ENCODE peak calls at places on chromosomes 6 and 20, in eight cellular contexts. One of them, this sample, is unnamed.

GRCh38 chr20:21808863-21809664 is 103.6 kb downstream of the PAX1 start:
- DNase-seq in cardiac muscle cell: no peak
- DNase-seq in BJ: no peak
- DNase-seq in BE2C: peak
- DNase-seq in neural crest cell: peak
- DNase-seq in fibroblast of mammary gland: peak
- DNase-seq in endodermal cell: peak
- DNase-seq in kidney: peak
- DNase-seq in this sample: no peak

GRCh38 chr6:105991561-105992314 is 94.4 kb upstream of the PRDM1 start:
- DNase-seq in cardiac muscle cell: no peak
- DNase-seq in BJ: no peak
- DNase-seq in BE2C: peak
- DNase-seq in neural crest cell: no peak
- DNase-seq in fibroblast of mammary gland: no peak
- DNase-seq in endodermal cell: peak
- DNase-seq in kidney: peak
- DNase-seq in this sample: peak

GRCh38 chr6:12258591-12258990 is 31.6 kb upstream of the EDN1 start:
- DNase-seq in cardiac muscle cell: no peak
- DNase-seq in BJ: no peak
- DNase-seq in BE2C: no peak
- DNase-seq in neural crest cell: no peak
- DNase-seq in fibroblast of mammary gland: no peak
- DNase-seq in endodermal cell: no peak
- DNase-seq in kidney: no peak
- DNase-seq in this sample: no peak

GRCh38 chr6:92124126-92124525 is 1295.2 kb downstream of the EPHA7 start:
- DNase-seq in cardiac muscle cell: peak
- DNase-seq in BJ: no peak
- DNase-seq in BE2C: no peak
- DNase-seq in neural crest cell: no peak
- DNase-seq in fibroblast of mammary gland: no peak
- DNase-seq in endodermal cell: no peak
- DNase-seq in kidney: no peak
- DNase-seq in this sample: no peak

GRCh38 chr6:5344038-5344437 is 82.7 kb downstream of the FARS2 start:
- DNase-seq in cardiac muscle cell: no peak
- DNase-seq in BJ: no peak
- DNase-seq in BE2C: no peak
- DNase-seq in neural crest cell: no peak
- DNase-seq in fibroblast of mammary gland: no peak
- DNase-seq in endodermal cell: no peak
- DNase-seq in kidney: no peak
- DNase-seq in this sample: no peak

GRCh38 chr6:130029163-130029562 is 10.8 kb downstream of the L3MBTL3 start:
- DNase-seq in cardiac muscle cell: no peak
- DNase-seq in BJ: no peak
- DNase-seq in BE2C: no peak
- DNase-seq in neural crest cell: no peak
- DNase-seq in fibroblast of mammary gland: no peak
- DNase-seq in endodermal cell: no peak
- DNase-seq in kidney: no peak
- DNase-seq in this sample: no peak

GRCh38 chr20:62805711-62806382 is 1.2 kb downstream of the OGFR start:
- DNase-seq in cardiac muscle cell: no peak
- DNase-seq in BJ: no peak
- DNase-seq in BE2C: no peak
- DNase-seq in neural crest cell: peak
- DNase-seq in fibroblast of mammary gland: peak
- DNase-seq in endodermal cell: no peak
- DNase-seq in kidney: no peak
- DNase-seq in this sample: no peak

GRCh38 chr20:38881806-38882440 is 44.3 kb upstream of the FAM83D start:
- DNase-seq in cardiac muscle cell: no peak
- DNase-seq in BJ: no peak
- DNase-seq in BE2C: no peak
- DNase-seq in neural crest cell: no peak
- DNase-seq in fibroblast of mammary gland: no peak
- DNase-seq in endodermal cell: no peak
- DNase-seq in kidney: no peak
- DNase-seq in this sample: no peak

GRCh38 chr6:1396952-1397868 is 7.8 kb downstream of the FOXF2 start:
- DNase-seq in cardiac muscle cell: peak
- DNase-seq in BJ: peak
- DNase-seq in BE2C: peak
- DNase-seq in neural crest cell: peak
- DNase-seq in fibroblast of mammary gland: peak
- DNase-seq in endodermal cell: peak
- DNase-seq in kidney: peak
- DNase-seq in this sample: peak

GRCh38 chr6:139508023-139508422 is 133.6 kb upstream of the CITED2 start:
- DNase-seq in cardiac muscle cell: peak
- DNase-seq in BJ: no peak
- DNase-seq in BE2C: no peak
- DNase-seq in neural crest cell: no peak
- DNase-seq in fibroblast of mammary gland: peak
- DNase-seq in endodermal cell: no peak
- DNase-seq in kidney: no peak
- DNase-seq in this sample: no peak

GRCh38 chr6:73675466-73676098 is 20.4 kb upstream of the CD109 start:
- DNase-seq in cardiac muscle cell: peak
- DNase-seq in BJ: no peak
- DNase-seq in BE2C: peak
- DNase-seq in neural crest cell: peak
- DNase-seq in fibroblast of mammary gland: peak
- DNase-seq in endodermal cell: peak
- DNase-seq in kidney: peak
- DNase-seq in this sample: peak

GRCh38 chr6:62286470-62286843 is 432 bp upstream of the KHDRBS2 start:
- DNase-seq in cardiac muscle cell: no peak
- DNase-seq in BJ: no peak
- DNase-seq in BE2C: no peak
- DNase-seq in neural crest cell: no peak
- DNase-seq in fibroblast of mammary gland: no peak
- DNase-seq in endodermal cell: no peak
- DNase-seq in kidney: peak
- DNase-seq in this sample: no peak

GRCh38 chr20:3922223-3922982 is 33.2 kb downstream of the PANK2 start:
- DNase-seq in cardiac muscle cell: no peak
- DNase-seq in BJ: no peak
- DNase-seq in BE2C: no peak
- DNase-seq in neural crest cell: no peak
- DNase-seq in fibroblast of mammary gland: no peak
- DNase-seq in endodermal cell: no peak
- DNase-seq in kidney: peak
- DNase-seq in this sample: no peak

GRCh38 chr20:26208296-26209091 is 511.8 kb upstream of the ZNF337 start:
- DNase-seq in cardiac muscle cell: peak
- DNase-seq in BJ: no peak
- DNase-seq in BE2C: no peak
- DNase-seq in neural crest cell: peak
- DNase-seq in fibroblast of mammary gland: no peak
- DNase-seq in endodermal cell: peak
- DNase-seq in kidney: peak
- DNase-seq in this sample: no peak

GRCh38 chr6:99148111-99148510 is 200.4 kb upstream of the FBXL4 start:
- DNase-seq in cardiac muscle cell: no peak
- DNase-seq in BJ: no peak
- DNase-seq in BE2C: no peak
- DNase-seq in neural crest cell: no peak
- DNase-seq in fibroblast of mammary gland: no peak
- DNase-seq in endodermal cell: peak
- DNase-seq in kidney: no peak
- DNase-seq in this sample: no peak

GRCh38 chr6:157020398-157021266 is 243.5 kb downstream of the ARID1B start:
- DNase-seq in cardiac muscle cell: peak
- DNase-seq in BJ: no peak
- DNase-seq in BE2C: no peak
- DNase-seq in neural crest cell: no peak
- DNase-seq in fibroblast of mammary gland: peak
- DNase-seq in endodermal cell: peak
- DNase-seq in kidney: no peak
- DNase-seq in this sample: peak

GRCh38 chr6:124002377-124003081 is 198.9 kb downstream of the NKAIN2 start:
- DNase-seq in cardiac muscle cell: no peak
- DNase-seq in BJ: no peak
- DNase-seq in BE2C: no peak
- DNase-seq in neural crest cell: no peak
- DNase-seq in fibroblast of mammary gland: no peak
- DNase-seq in endodermal cell: no peak
- DNase-seq in kidney: no peak
- DNase-seq in this sample: no peak

GRCh38 chr20:47352332-47353223 is 3.9 kb downstream of the ZMYND8 start:
- DNase-seq in cardiac muscle cell: peak
- DNase-seq in BJ: no peak
- DNase-seq in BE2C: no peak
- DNase-seq in neural crest cell: no peak
- DNase-seq in fibroblast of mammary gland: no peak
- DNase-seq in endodermal cell: peak
- DNase-seq in kidney: peak
- DNase-seq in this sample: peak

GRCh38 chr6:35903679-35904078 is 17.2 kb downstream of the SRPK1 start:
- DNase-seq in cardiac muscle cell: no peak
- DNase-seq in BJ: no peak
- DNase-seq in BE2C: no peak
- DNase-seq in neural crest cell: no peak
- DNase-seq in fibroblast of mammary gland: no peak
- DNase-seq in endodermal cell: no peak
- DNase-seq in kidney: no peak
- DNase-seq in this sample: no peak

GRCh38 chr6:119012521-119012920 is 65.9 kb downstream of the FAM184A start:
- DNase-seq in cardiac muscle cell: no peak
- DNase-seq in BJ: no peak
- DNase-seq in BE2C: no peak
- DNase-seq in neural crest cell: no peak
- DNase-seq in fibroblast of mammary gland: no peak
- DNase-seq in endodermal cell: no peak
- DNase-seq in kidney: no peak
- DNase-seq in this sample: no peak

GRCh38 chr6:119002069-119002468 is 67.1 kb upstream of the MCM9 start:
- DNase-seq in cardiac muscle cell: no peak
- DNase-seq in BJ: no peak
- DNase-seq in BE2C: no peak
- DNase-seq in neural crest cell: no peak
- DNase-seq in fibroblast of mammary gland: no peak
- DNase-seq in endodermal cell: no peak
- DNase-seq in kidney: no peak
- DNase-seq in this sample: no peak

GRCh38 chr6:119006972-119007371 is 71.5 kb downstream of the FAM184A start:
- DNase-seq in cardiac muscle cell: no peak
- DNase-seq in BJ: no peak
- DNase-seq in BE2C: no peak
- DNase-seq in neural crest cell: no peak
- DNase-seq in fibroblast of mammary gland: no peak
- DNase-seq in endodermal cell: no peak
- DNase-seq in kidney: no peak
- DNase-seq in this sample: no peak
- TF ChIP-seq CTCF in cardiac muscle cell: no peak
- TF ChIP-seq CTCF in BJ: no peak
- TF ChIP-seq CTCF in BE2C: no peak
- TF ChIP-seq CTCF in neural crest cell: no peak
- TF ChIP-seq CTCF in fibroblast of mammary gland: no peak
- TF ChIP-seq CTCF in endodermal cell: no peak
- TF ChIP-seq CTCF in kidney: no peak
- TF ChIP-seq CTCF in this sample: no peak

DNA sequence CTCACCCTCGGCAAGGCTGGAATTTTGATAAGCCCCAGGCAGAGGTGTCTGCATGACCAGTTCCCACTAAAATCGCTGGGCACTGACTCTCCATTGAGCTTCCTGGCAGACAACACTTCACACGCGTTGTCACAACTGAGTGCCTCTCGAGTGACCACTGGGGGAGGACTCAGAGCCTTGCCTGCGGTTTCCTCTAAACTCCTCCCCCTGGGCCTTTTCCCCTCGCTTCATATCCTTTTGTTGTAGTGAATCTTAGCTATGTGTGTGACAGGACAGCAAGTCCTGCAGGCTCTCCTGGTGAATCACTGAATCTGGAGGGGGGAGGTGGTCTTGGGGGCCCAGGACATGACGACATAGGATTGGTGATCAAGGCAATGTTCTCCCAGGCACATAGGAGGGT is 670.8 kb downstream of the PRKN start:
- DNase-seq in cardiac muscle cell: peak
- DNase-seq in BJ: no peak
- DNase-seq in BE2C: no peak
- DNase-seq in neural crest cell: no peak
- DNase-seq in fibroblast of mammary gland: peak
- DNase-seq in endodermal cell: peak
- DNase-seq in kidney: no peak
- DNase-seq in this sample: no peak
- TF ChIP-seq CTCF in cardiac muscle cell: no peak
- TF ChIP-seq CTCF in BJ: no peak
- TF ChIP-seq CTCF in BE2C: peak
- TF ChIP-seq CTCF in neural crest cell: no peak
- TF ChIP-seq CTCF in fibroblast of mammary gland: no peak
- TF ChIP-seq CTCF in endodermal cell: peak
- TF ChIP-seq CTCF in kidney: no peak
- TF ChIP-seq CTCF in this sample: no peak

GRCh38 chr20:34704177-34705007 is at the start of gene TP53INP2:
- DNase-seq in cardiac muscle cell: peak
- DNase-seq in BJ: no peak
- DNase-seq in BE2C: peak
- DNase-seq in neural crest cell: peak
- DNase-seq in fibroblast of mammary gland: peak
- DNase-seq in endodermal cell: peak
- DNase-seq in kidney: peak
- DNase-seq in this sample: peak
- TF ChIP-seq CTCF in cardiac muscle cell: no peak
- TF ChIP-seq CTCF in BJ: no peak
- TF ChIP-seq CTCF in BE2C: no peak
- TF ChIP-seq CTCF in neural crest cell: no peak
- TF ChIP-seq CTCF in fibroblast of mammary gland: no peak
- TF ChIP-seq CTCF in endodermal cell: no peak
- TF ChIP-seq CTCF in kidney: no peak
- TF ChIP-seq CTCF in this sample: no peak

GRCh38 chr6:16238057-16238657 is at the start of gene GMPR:
- DNase-seq in cardiac muscle cell: peak
- DNase-seq in BJ: no peak
- DNase-seq in BE2C: peak
- DNase-seq in neural crest cell: peak
- DNase-seq in fibroblast of mammary gland: no peak
- DNase-seq in endodermal cell: peak
- DNase-seq in kidney: peak
- DNase-seq in this sample: peak

GRCh38 chr6:16239798-16240123 is 1.4 kb downstream of the GMPR start:
- DNase-seq in cardiac muscle cell: no peak
- DNase-seq in BJ: no peak
- DNase-seq in BE2C: no peak
- DNase-seq in neural crest cell: no peak
- DNase-seq in fibroblast of mammary gland: peak
- DNase-seq in endodermal cell: no peak
- DNase-seq in kidney: no peak
- DNase-seq in this sample: no peak

GRCh38 chr6:16240618-16241320 is 2.4 kb downstream of the GMPR start:
- DNase-seq in cardiac muscle cell: peak
- DNase-seq in BJ: no peak
- DNase-seq in BE2C: no peak
- DNase-seq in neural crest cell: no peak
- DNase-seq in fibroblast of mammary gland: no peak
- DNase-seq in endodermal cell: no peak
- DNase-seq in kidney: no peak
- DNase-seq in this sample: no peak

GRCh38 chr6:16238658-16239089 is 287 bp downstream of the GMPR start:
- DNase-seq in cardiac muscle cell: no peak
- DNase-seq in BJ: no peak
- DNase-seq in BE2C: no peak
- DNase-seq in neural crest cell: no peak
- DNase-seq in fibroblast of mammary gland: no peak
- DNase-seq in endodermal cell: no peak
- DNase-seq in kidney: peak
- DNase-seq in this sample: peak

GRCh38 chr6:16239090-16239797 is 857 bp downstream of the GMPR start:
- DNase-seq in cardiac muscle cell: peak
- DNase-seq in BJ: no peak
- DNase-seq in BE2C: peak
- DNase-seq in neural crest cell: no peak
- DNase-seq in fibroblast of mammary gland: no peak
- DNase-seq in endodermal cell: peak
- DNase-seq in kidney: peak
- DNase-seq in this sample: peak
- TF ChIP-seq CTCF in cardiac muscle cell: peak
- TF ChIP-seq CTCF in BJ: peak
- TF ChIP-seq CTCF in BE2C: peak
- TF ChIP-seq CTCF in neural crest cell: no peak
- TF ChIP-seq CTCF in fibroblast of mammary gland: no peak
- TF ChIP-seq CTCF in endodermal cell: peak
- TF ChIP-seq CTCF in kidney: peak
- TF ChIP-seq CTCF in this sample: no peak